ENCODE peak calls at places on chromosome X, in four cellular contexts. D is GM12878, Z is K562, A is HepG2. B is an unnamed sample.
A peak's percentile ranks its signal among the peaks of the same experiment; 100 is the strongest.

GRCh38 chrX:128616933-128617332 is 564.7 kb upstream of the ACTRT1 start:
- DNase-seq in D (no peak), Z (no peak), A (no peak), B (no peak)

GRCh38 chrX:136953867-136954787 is 73.6 kb upstream of the RBMX start:
- DNase-seq in D (peak; percentile 30), Z (peak; percentile 41), A (peak; percentile 65), B (peak; percentile 21)

GRCh38 chrX:112147206-112147605 is 64.6 kb upstream of the TRPC5 start:
- DNase-seq in D (no peak), Z (peak; percentile 7), A (no peak), B (peak; percentile 45)

GRCh38 chrX:136295380-136295779 is 5.4 kb upstream of the ADGRG4 start:
- DNase-seq in D (no peak), Z (no peak), A (no peak), B (no peak)

GRCh38 chrX:147803948-147804347 is 107.8 kb upstream of the FMR1 start:
- DNase-seq in D (no peak), Z (peak; percentile 5), A (peak; percentile 24), B (no peak)

GRCh38 chrX:153312041-153312440 is 9.5 kb downstream of the PNMA6F start:
- DNase-seq in D (no peak), Z (no peak), A (no peak), B (no peak)

GRCh38 chrX:53266175-53266574 is 15.2 kb downstream of the IQSEC2 start:
- DNase-seq in D (no peak), Z (no peak), A (no peak), B (no peak)

GRCh38 chrX:102930990-102931756 is 5.9 kb upstream of the RAB40AL start:
- DNase-seq in D (no peak), Z (no peak), A (no peak), B (no peak)

GRCh38 chrX:102067966-102068723 is 57.3 kb upstream of the TCEAL2 start:
- DNase-seq in D (peak; percentile 1), Z (no peak), A (peak; percentile 1), B (no peak)

GRCh38 chrX:96713303-96713702 is 28.7 kb downstream of the DIAPH2 start:
- DNase-seq in D (no peak), Z (no peak), A (peak; percentile 81), B (no peak)

GRCh38 chrX:41010188-41010846 is 74.9 kb upstream of the USP9X start:
- DNase-seq in D (no peak), Z (peak; percentile 66), A (peak; percentile 89), B (peak; percentile 52)

GRCh38 chrX:40207626-40208025 is 109.9 kb upstream of the BCOR start:
- DNase-seq in D (no peak), Z (peak; percentile 49), A (no peak), B (no peak)

GRCh38 chrX:109716431-109717028 is 16.5 kb downstream of the ACSL4 start:
- DNase-seq in D (no peak), Z (no peak), A (no peak), B (no peak)

GRCh38 chrX:43500996-43501694 is 155.0 kb upstream of the MAOA start:
- DNase-seq in D (no peak), Z (no peak), A (no peak), B (no peak)

GRCh38 chrX:65690057-65690855 is 22.8 kb downstream of the MSN start:
- DNase-seq in D (no peak), Z (no peak), A (no peak), B (no peak)

GRCh38 chrX:31279359-31279758 is 207.5 kb upstream of the FTHL17 start:
- DNase-seq in D (no peak), Z (no peak), A (peak; percentile 18), B (no peak)

GRCh38 chrX:120456973-120457372 is 12.1 kb downstream of the LAMP2 start:
- DNase-seq in D (no peak), Z (no peak), A (no peak), B (no peak)

GRCh38 chrX:13647709-13648212 is 5.2 kb upstream of the TCEANC start:
- DNase-seq in D (no peak), Z (peak; percentile 72), A (peak; percentile 78), B (no peak)

GRCh38 chrX:40539214-40540142 is 41.3 kb upstream of the ATP6AP2 start:
- DNase-seq in D (peak; percentile 56), Z (peak; percentile 57), A (no peak), B (peak; percentile 70)

GRCh38 chrX:42739258-42739657 is 38.7 kb downstream of the PPP1R2C start:
- DNase-seq in D (no peak), Z (no peak), A (no peak), B (no peak)

GRCh38 chrX:31136144-31136572 is 64.3 kb upstream of the FTHL17 start:
- DNase-seq in D (peak; percentile 82), Z (no peak), A (no peak), B (no peak)

GRCh38 chrX:72393836-72394517 is 88.3 kb upstream of the CITED1 start:
- DNase-seq in D (no peak), Z (no peak), A (no peak), B (no peak)

GRCh38 chrX:46831620-46832327 is 5.1 kb upstream of the RP2 start:
- DNase-seq in D (no peak), Z (no peak), A (no peak), B (no peak)

GRCh38 chrX:102517331-102517730 is 792 bp upstream of the TMSB15A start:
- DNase-seq in D (no peak), Z (no peak), A (no peak), B (no peak)

GRCh38 chrX:129769467-129770154 is 10.1 kb upstream of the SASH3 start:
- DNase-seq in D (peak; percentile 73), Z (no peak), A (no peak), B (no peak)

GRCh38 chrX:105821471-105822081 is 763 bp upstream of the NRK start:
- DNase-seq in D (no peak), Z (no peak), A (no peak), B (peak; percentile 52)

GRCh38 chrX:25337841-25338240 is 322.1 kb upstream of the ARX start:
- DNase-seq in D (no peak), Z (no peak), A (no peak), B (no peak)

DNA sequence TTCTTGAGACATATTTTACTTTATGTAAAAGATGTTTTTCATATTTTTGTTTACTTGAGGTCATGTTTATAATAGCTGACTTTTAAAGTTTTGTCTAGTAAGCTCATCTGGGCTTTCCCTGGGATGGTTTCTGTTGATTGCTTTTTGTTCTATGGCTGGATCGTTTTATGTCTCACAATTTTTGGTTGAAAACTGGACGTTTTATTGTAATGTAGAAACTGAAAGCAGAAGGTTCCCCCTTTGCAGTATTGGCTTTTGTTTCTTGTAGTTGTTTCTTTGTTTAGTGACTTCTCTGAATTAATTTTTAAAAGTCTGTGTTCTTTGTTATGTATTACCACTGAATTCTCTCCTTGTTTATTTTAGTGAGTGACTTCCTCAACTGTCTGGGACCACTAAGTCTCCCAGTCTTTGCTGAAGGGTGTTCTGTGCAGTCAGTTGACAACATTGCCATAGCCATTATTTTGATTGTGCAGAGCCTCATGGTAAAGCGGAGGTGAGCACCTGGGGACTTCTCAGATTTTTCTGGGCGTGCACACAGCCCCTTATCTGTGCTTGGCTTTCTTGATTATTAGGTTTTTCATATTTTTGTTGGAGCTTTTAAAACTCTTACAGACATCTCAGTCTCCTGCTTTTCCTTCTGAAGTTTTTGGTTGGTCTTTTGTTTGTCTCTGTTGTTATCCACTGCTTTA is 31.0 kb downstream of the KDM6A start:
- DNase-seq in D (no peak), Z (no peak), A (no peak), B (no peak)
- TF ChIP-seq YY1 in D (no peak), Z (no peak), A (no peak), B (no peak)

DNA sequence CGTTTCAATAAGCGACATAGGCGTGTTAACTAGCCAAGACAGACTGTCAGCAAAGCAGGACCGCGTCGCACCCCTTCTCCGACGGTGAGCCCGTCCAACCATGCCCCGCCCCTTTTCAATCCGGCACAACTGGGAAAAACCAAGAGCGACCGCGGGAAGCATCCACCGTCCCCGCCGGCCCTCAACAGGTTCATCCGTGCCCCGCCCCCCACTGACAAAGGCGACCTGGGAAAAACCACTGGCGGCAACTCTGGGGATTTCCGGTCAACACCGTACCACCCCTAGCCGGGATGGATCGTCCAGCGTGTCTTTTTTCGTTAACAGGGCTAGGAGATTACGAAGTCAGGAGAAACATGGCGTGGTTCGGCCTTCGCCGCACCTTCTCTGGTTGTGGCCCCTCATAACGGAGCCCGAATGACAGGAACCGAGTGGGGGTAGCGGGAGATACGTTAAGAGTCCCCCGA is 379 bp downstream of the TIMM17B start:
- DNase-seq in D (no peak), Z (peak; percentile 64), A (peak; percentile 66), B (peak; percentile 81)
- TF ChIP-seq CBX5 in D (no peak), Z (no peak), A (no peak), B (no peak)

GRCh38 chrX:150366951-150367545 is 3.9 kb downstream of the MAMLD1 start:
- DNase-seq in D (no peak), Z (no peak), A (no peak), B (no peak)

GRCh38 chrX:150363561-150364346 is 637 bp downstream of the MAMLD1 start:
- DNase-seq in D (no peak), Z (no peak), A (no peak), B (peak; percentile 50)

GRCh38 chrX:150365051-150365952 is 2.2 kb downstream of the MAMLD1 start:
- DNase-seq in D (no peak), Z (peak; percentile 54), A (no peak), B (peak; percentile 83)

GRCh38 chrX:150364347-150365050 is 1.4 kb downstream of the MAMLD1 start:
- DNase-seq in D (no peak), Z (no peak), A (no peak), B (no peak)

DNA sequence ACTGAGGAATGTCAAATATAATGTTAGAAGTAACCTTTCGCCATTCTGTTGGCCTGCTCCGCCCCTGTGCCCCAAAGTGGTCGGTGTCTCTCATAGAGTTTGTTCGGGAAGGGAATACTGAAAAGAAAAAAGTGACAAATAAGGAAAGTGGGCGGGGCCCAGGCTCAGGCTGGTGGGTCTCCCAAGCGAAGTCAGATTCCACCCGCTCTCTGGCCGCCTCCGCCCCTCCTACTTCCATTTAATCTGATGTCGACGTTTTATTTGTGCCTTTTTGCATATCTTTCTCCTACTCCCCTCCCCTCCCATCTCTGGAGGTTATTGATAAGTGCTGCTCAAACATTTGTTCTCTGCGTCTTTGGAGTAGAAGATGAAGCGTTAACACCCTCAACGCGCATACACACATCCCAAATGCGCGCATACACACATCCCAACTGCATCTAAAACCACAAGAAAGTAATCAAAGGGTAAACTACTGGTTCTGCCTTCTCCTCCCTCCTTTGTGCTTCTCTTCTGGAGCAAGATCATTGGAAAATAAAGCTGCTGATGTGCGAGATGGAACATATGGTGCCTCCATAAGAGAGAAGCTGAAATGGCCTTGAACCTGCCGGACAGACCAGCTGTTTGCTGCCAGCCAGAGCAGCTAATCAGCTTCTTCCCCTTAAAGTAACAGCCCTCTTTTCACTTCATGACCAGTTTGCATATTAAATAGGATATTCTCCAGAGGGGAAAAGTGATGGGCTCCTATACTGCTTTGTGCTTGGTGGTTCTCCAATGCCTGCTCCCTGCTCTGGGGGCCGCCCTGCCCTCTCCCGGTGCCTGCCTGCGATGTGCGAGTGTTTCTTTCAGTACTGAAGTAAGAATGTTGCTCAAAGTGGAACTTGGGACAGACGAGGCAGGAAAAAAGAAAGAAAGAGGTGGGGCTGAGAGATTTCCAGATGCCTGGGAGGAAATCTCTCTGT is 3.1 kb downstream of the MAMLD1 start:
- DNase-seq in D (no peak), Z (peak; percentile 24), A (no peak), B (peak; percentile 51)
- TF ChIP-seq YY1 in D (no peak), Z (no peak), A (no peak), B (no peak)

GRCh38 chrX:66728818-66729271 is 90.0 kb upstream of the EDA2R start:
- DNase-seq in D (no peak), Z (peak; percentile 55), A (peak; percentile 6), B (peak; percentile 13)

DNA sequence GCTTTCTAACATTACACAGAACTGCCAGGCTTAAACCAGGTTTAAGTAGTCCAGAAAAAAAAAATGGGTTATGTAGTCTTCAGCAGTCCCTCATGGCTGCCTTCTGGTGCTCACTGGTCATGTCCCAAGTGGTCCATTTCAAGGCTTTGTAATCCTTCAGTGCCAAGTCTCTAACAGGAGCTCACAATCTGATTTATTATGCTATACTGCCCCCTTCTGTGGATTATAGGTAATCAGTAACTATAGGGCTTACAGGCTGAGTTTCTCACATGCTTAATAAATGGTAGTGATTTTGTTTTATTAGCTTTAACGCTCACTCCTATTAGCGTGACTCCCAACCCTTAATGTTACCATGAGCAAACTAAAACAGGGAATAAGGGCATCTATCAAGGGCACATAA is 92.5 kb upstream of the EDA2R start:
- DNase-seq in D (peak; percentile 3), Z (peak; percentile 14), A (peak; percentile 12), B (no peak)
- TF ChIP-seq CBX5 in D (no peak), Z (no peak), A (no peak), B (no peak)